ENCODE peak calls at places on chromosomes 13 and 19, in eight cellular contexts. E is CD8-positive, alpha-beta T cell; D is pancreas; V is AG10803; R is fibroblast of the aortic adventitia; G is DND-41; N is Caco-2; K is choroid plexus epithelial cell. Y is an unnamed sample.

GRCh38 chr19:33241530-33242101 is 16.0 kb upstream of the SLC7A10 start:
- DNase-seq in G (no peak), E (peak; percentile 28), K (peak; percentile 9), R (no peak), V (no peak), D (peak; percentile 82), N (no peak), Y (no peak)

GRCh38 chr13:39263033-39263432 is 224.8 kb downstream of the NHLRC3 start:
- DNase-seq in G (peak; percentile 16), R (peak; percentile 39), K (peak; percentile 61), N (peak; percentile 42), V (peak; percentile 17), D (no peak), E (no peak), Y (peak; percentile 28)

GRCh38 chr19:18437481-18438330 is at the start of gene ISYNA1:
- DNase-seq in G (no peak), K (peak; percentile 77), E (peak; percentile 54), D (peak; percentile 90), V (no peak), R (no peak), N (peak; percentile 56), Y (peak; percentile 58)

GRCh38 chr13:29737061-29737460 is 113.4 kb downstream of the UBL3 start:
- DNase-seq in G (no peak), K (no peak), V (no peak), R (no peak), N (no peak), D (no peak), E (no peak), Y (no peak)

GRCh38 chr19:5580116-5580515 is 12.4 kb upstream of the TINCR start:
- DNase-seq in E (no peak), D (no peak), K (peak; percentile 27), N (no peak), G (no peak), V (no peak), R (no peak), Y (peak; percentile 50)

GRCh38 chr13:19618925-19619324 is 14.5 kb upstream of the MPHOSPH8 start:
- DNase-seq in R (peak; percentile 51), N (no peak), G (peak; percentile 24), E (no peak), V (peak; percentile 43), K (peak; percentile 69), D (no peak), Y (peak; percentile 34)

GRCh38 chr19:18204394-18205179 is 745 bp upstream of the RAB3A start:
- DNase-seq in K (no peak), D (no peak), R (no peak), V (no peak), E (peak; percentile 45), G (no peak), N (peak; percentile 56), Y (no peak)

GRCh38 chr13:44860427-44860826 is 128.8 kb downstream of the NUFIP1 start:
- DNase-seq in E (no peak), V (no peak), R (no peak), K (no peak), N (no peak), D (no peak), G (no peak), Y (no peak)

GRCh38 chr13:50401721-50402510 is 386.7 kb downstream of the KCNRG start:
- DNase-seq in E (no peak), K (peak; percentile 34), D (no peak), V (peak; percentile 53), N (no peak), G (no peak), R (peak; percentile 91), Y (peak; percentile 64)
- H3K4me3 ChIP-seq in E (no peak overlapping the region), K (no peak overlapping the region), D (no peak overlapping the region), V (no peak overlapping the region), N (no peak overlapping the region), G (no peak overlapping the region), R (no peak overlapping the region), Y (no peak overlapping the region)

GRCh38 chr13:46637213-46637612 is 84.2 kb downstream of the LRCH1 start:
- DNase-seq in V (no peak), D (no peak), E (no peak), R (no peak), G (no peak), K (no peak), N (no peak), Y (no peak)
- TF ChIP-seq CTCF in V (no peak), D (no peak), E (no peak), R (no peak), G (no peak), K (no peak), N (no peak), Y (no peak)

DNA sequence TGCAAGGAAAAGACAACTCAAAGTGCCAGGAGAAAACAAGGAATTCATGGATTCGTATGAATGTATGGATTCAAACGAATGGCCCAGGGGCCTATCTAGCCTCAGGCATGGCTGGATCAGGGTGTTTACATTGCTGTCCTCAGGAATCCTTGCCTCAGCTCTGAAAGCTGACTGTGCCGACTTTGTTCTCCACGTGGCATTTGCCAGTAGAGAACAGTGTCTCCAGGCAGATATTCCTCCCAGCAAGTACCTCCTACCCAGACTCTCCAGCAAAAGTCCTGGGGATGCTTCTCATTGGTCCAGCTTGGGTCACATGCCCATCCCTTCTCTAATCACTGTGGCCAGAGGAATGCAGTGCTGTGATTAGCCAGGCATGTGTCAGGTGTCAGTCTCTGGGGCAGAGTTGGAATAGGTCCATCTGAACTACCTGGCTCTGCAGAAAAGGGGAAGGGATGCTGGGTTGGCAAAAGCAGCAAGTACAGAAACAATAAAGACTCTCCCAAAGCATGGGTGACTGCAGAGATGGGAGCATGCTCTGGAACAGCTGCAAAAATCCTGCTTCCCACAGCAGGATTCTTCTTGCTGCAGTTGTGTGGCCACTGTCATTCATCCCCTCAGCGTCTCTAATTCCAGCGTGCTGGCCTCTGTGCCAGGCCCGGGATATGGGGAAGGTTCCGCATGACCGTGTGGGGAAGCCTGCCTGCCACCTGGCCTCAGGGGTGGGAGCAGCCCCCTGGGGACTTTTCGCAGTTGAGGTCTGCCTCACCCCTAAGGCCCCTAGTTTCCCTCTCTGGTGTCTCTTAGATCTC is 30.0 kb downstream of the CCNE1 start:
- DNase-seq in N (peak; percentile 88), V (no peak), D (no peak), E (no peak), R (peak; percentile 10), K (peak; percentile 82), G (no peak), Y (peak; percentile 9)
- H3K4me3 ChIP-seq in N (no peak overlapping the region), V (no peak overlapping the region), D (no peak overlapping the region), E (no peak overlapping the region), R (no peak overlapping the region), K (no peak overlapping the region), G (no peak overlapping the region), Y (no peak overlapping the region)

DNA sequence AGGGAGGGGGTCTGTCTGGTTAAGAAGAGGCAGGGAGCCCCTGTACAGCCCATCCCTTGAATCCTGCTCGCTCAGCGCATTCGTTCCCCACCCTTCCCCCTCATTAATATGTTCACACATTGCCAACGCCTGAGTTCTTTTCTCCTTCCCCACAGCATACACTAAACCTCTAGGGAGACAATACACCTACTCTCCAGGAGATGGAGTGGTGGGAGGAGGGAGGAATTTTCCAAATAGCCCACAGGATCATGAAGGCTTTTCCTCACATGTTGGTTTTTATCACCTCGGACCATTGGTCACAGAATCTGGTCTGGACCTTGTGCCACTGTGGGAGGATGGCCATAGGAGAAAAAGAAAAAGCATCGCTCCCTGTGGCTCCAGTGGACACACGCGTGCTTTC is 294.9 kb downstream of the SHISA2 start:
- DNase-seq in N (no peak), D (no peak), E (no peak), V (no peak), R (no peak), K (no peak), G (no peak), Y (no peak)
- TF ChIP-seq CTCF in N (no peak), D (no peak), E (no peak), V (no peak), R (no peak), K (peak; percentile 31), G (no peak), Y (peak; percentile 31)

GRCh38 chr13:107765724-107766436 is 449.5 kb downstream of the LIG4 start:
- DNase-seq in N (no peak), K (peak; percentile 46), R (peak; percentile 5), V (no peak), D (no peak), E (no peak), G (no peak), Y (peak; percentile 27)
- H3K4me3 ChIP-seq in N (no peak overlapping the region), K (no peak overlapping the region), R (no peak overlapping the region), V (no peak overlapping the region), D (no peak overlapping the region), E (no peak overlapping the region), G (no peak overlapping the region), Y (no peak overlapping the region)

Y was measured in astrocyte of the spinal cord.